ENCODE peak calls at places on chromosomes 1 and 21, in eight cellular contexts. One of them, this sample, is unnamed.

GRCh38 chr1:8903908-8904650 is 25.6 kb upstream of the ENO1 start:
- DNase-seq in PC-3: peak
- DNase-seq in CD4-positive, CD25-positive, alpha-beta regulatory T cell: no peak
- DNase-seq in upper lobe of right lung: no peak
- DNase-seq in A549: peak
- DNase-seq in fibroblast of lung: peak
- DNase-seq in mammary epithelial cell: peak
- DNase-seq in sigmoid colon: peak
- DNase-seq in this sample: peak

GRCh38 chr1:34460193-34460592 is 283.5 kb downstream of the C1orf94 start:
- DNase-seq in PC-3: peak
- DNase-seq in CD4-positive, CD25-positive, alpha-beta regulatory T cell: peak
- DNase-seq in upper lobe of right lung: no peak
- DNase-seq in A549: peak
- DNase-seq in fibroblast of lung: no peak
- DNase-seq in mammary epithelial cell: no peak
- DNase-seq in sigmoid colon: no peak
- DNase-seq in this sample: peak

GRCh38 chr1:108561731-108562326 is 1.9 kb downstream of the EEIG2 start:
- DNase-seq in PC-3: peak
- DNase-seq in CD4-positive, CD25-positive, alpha-beta regulatory T cell: peak
- DNase-seq in upper lobe of right lung: peak
- DNase-seq in A549: peak
- DNase-seq in fibroblast of lung: no peak
- DNase-seq in mammary epithelial cell: peak
- DNase-seq in sigmoid colon: peak
- DNase-seq in this sample: peak

GRCh38 chr21:45320261-45320990 is 32.7 kb upstream of the POFUT2 start:
- DNase-seq in PC-3: no peak
- DNase-seq in CD4-positive, CD25-positive, alpha-beta regulatory T cell: no peak
- DNase-seq in upper lobe of right lung: peak
- DNase-seq in A549: no peak
- DNase-seq in fibroblast of lung: no peak
- DNase-seq in mammary epithelial cell: no peak
- DNase-seq in sigmoid colon: peak
- DNase-seq in this sample: no peak

GRCh38 chr1:21217812-21218596 is 41.3 kb upstream of the EIF4G3 start:
- DNase-seq in PC-3: peak
- DNase-seq in CD4-positive, CD25-positive, alpha-beta regulatory T cell: no peak
- DNase-seq in upper lobe of right lung: no peak
- DNase-seq in A549: peak
- DNase-seq in fibroblast of lung: no peak
- DNase-seq in mammary epithelial cell: no peak
- DNase-seq in sigmoid colon: no peak
- DNase-seq in this sample: no peak

GRCh38 chr1:157472302-157472701 is 80.0 kb downstream of the FCRL5 start:
- DNase-seq in PC-3: no peak
- DNase-seq in CD4-positive, CD25-positive, alpha-beta regulatory T cell: no peak
- DNase-seq in upper lobe of right lung: no peak
- DNase-seq in A549: no peak
- DNase-seq in fibroblast of lung: no peak
- DNase-seq in mammary epithelial cell: no peak
- DNase-seq in sigmoid colon: no peak
- DNase-seq in this sample: no peak

GRCh38 chr1:3943123-3943431 is 43.0 kb upstream of the C1orf174 start:
- DNase-seq in PC-3: no peak
- DNase-seq in CD4-positive, CD25-positive, alpha-beta regulatory T cell: no peak
- DNase-seq in upper lobe of right lung: no peak
- DNase-seq in A549: no peak
- DNase-seq in fibroblast of lung: no peak
- DNase-seq in mammary epithelial cell: no peak
- DNase-seq in sigmoid colon: no peak
- DNase-seq in this sample: no peak

GRCh38 chr1:155227261-155228095 is 19.0 kb downstream of the MTX1 start:
- DNase-seq in PC-3: peak
- DNase-seq in CD4-positive, CD25-positive, alpha-beta regulatory T cell: peak
- DNase-seq in upper lobe of right lung: peak
- DNase-seq in A549: peak
- DNase-seq in fibroblast of lung: peak
- DNase-seq in mammary epithelial cell: peak
- DNase-seq in sigmoid colon: peak
- DNase-seq in this sample: peak

GRCh38 chr1:22712502-22713271 is 2.0 kb downstream of the EPHB2 start:
- DNase-seq in PC-3: peak
- DNase-seq in CD4-positive, CD25-positive, alpha-beta regulatory T cell: no peak
- DNase-seq in upper lobe of right lung: no peak
- DNase-seq in A549: no peak
- DNase-seq in fibroblast of lung: peak
- DNase-seq in mammary epithelial cell: no peak
- DNase-seq in sigmoid colon: no peak
- DNase-seq in this sample: peak

GRCh38 chr1:204250428-204251030 is 36.7 kb upstream of the GOLT1A start:
- DNase-seq in PC-3: no peak
- DNase-seq in CD4-positive, CD25-positive, alpha-beta regulatory T cell: no peak
- DNase-seq in upper lobe of right lung: no peak
- DNase-seq in A549: no peak
- DNase-seq in fibroblast of lung: no peak
- DNase-seq in mammary epithelial cell: no peak
- DNase-seq in sigmoid colon: no peak
- DNase-seq in this sample: no peak

GRCh38 chr1:118928739-118929554 is 59.2 kb downstream of the TBX15 start:
- DNase-seq in PC-3: peak
- DNase-seq in CD4-positive, CD25-positive, alpha-beta regulatory T cell: no peak
- DNase-seq in upper lobe of right lung: no peak
- DNase-seq in A549: no peak
- DNase-seq in fibroblast of lung: peak
- DNase-seq in mammary epithelial cell: peak
- DNase-seq in sigmoid colon: no peak
- DNase-seq in this sample: peak

GRCh38 chr1:24535021-24535424 is 20.9 kb upstream of the NCMAP start:
- DNase-seq in PC-3: no peak
- DNase-seq in CD4-positive, CD25-positive, alpha-beta regulatory T cell: peak
- DNase-seq in upper lobe of right lung: no peak
- DNase-seq in A549: no peak
- DNase-seq in fibroblast of lung: no peak
- DNase-seq in mammary epithelial cell: no peak
- DNase-seq in sigmoid colon: no peak
- DNase-seq in this sample: no peak

GRCh38 chr1:212667223-212668139 is 32.2 kb downstream of the BATF3 start:
- DNase-seq in PC-3: peak
- DNase-seq in CD4-positive, CD25-positive, alpha-beta regulatory T cell: no peak
- DNase-seq in upper lobe of right lung: no peak
- DNase-seq in A549: peak
- DNase-seq in fibroblast of lung: peak
- DNase-seq in mammary epithelial cell: peak
- DNase-seq in sigmoid colon: no peak
- DNase-seq in this sample: peak
- H3K27ac ChIP-seq in PC-3: peak
- H3K27ac ChIP-seq in CD4-positive, CD25-positive, alpha-beta regulatory T cell: no peak
- H3K27ac ChIP-seq in upper lobe of right lung: peak
- H3K27ac ChIP-seq in A549: peak
- H3K27ac ChIP-seq in fibroblast of lung: peak
- H3K27ac ChIP-seq in mammary epithelial cell: peak
- H3K27ac ChIP-seq in sigmoid colon: peak
- H3K27ac ChIP-seq in this sample: peak

DNA sequence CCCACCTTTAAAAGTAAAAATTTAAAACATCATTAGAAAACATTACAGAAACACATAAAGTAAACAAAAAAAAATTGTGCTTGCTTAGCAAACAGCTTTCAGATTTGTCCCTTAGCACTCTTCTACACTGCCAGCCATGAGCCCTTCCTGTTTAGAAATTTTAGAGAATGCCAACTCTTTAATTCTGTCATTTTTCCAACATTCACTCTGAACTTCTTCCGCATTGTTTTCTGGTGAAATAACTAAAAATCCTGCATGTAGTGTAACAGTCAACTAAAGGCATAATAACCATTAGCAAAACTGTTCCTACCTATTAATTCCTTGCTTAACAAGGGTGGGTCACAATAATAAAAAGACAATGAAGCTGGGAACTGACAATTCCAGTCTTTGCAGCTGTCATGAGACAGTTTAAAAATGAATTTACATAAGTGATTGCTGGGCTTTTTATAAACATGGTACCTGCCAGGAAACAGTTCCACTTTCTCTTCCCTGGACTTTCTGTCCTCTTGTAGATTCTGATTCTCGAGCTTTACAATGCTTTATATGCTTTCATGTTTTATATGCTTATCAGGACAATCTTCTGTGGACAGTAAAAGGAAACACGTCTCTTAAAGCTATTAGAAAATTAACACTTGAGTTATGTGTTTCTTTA is 19.0 kb downstream of the GNG12 start:
- DNase-seq in PC-3: no peak
- DNase-seq in CD4-positive, CD25-positive, alpha-beta regulatory T cell: no peak
- DNase-seq in upper lobe of right lung: no peak
- DNase-seq in A549: no peak
- DNase-seq in fibroblast of lung: no peak
- DNase-seq in mammary epithelial cell: no peak
- DNase-seq in sigmoid colon: no peak
- DNase-seq in this sample: no peak
- H3K27ac ChIP-seq in PC-3: no peak
- H3K27ac ChIP-seq in CD4-positive, CD25-positive, alpha-beta regulatory T cell: no peak
- H3K27ac ChIP-seq in upper lobe of right lung: peak
- H3K27ac ChIP-seq in A549: no peak
- H3K27ac ChIP-seq in fibroblast of lung: peak
- H3K27ac ChIP-seq in mammary epithelial cell: peak
- H3K27ac ChIP-seq in sigmoid colon: no peak
- H3K27ac ChIP-seq in this sample: no peak

GRCh38 chr1:169797281-169797680 is 2.6 kb upstream of the METTL18 start:
- DNase-seq in PC-3: no peak
- DNase-seq in CD4-positive, CD25-positive, alpha-beta regulatory T cell: no peak
- DNase-seq in upper lobe of right lung: no peak
- DNase-seq in A549: no peak
- DNase-seq in fibroblast of lung: no peak
- DNase-seq in mammary epithelial cell: no peak
- DNase-seq in sigmoid colon: no peak
- DNase-seq in this sample: no peak

GRCh38 chr1:169796411-169796810 is 1.7 kb upstream of the METTL18 start:
- DNase-seq in PC-3: no peak
- DNase-seq in CD4-positive, CD25-positive, alpha-beta regulatory T cell: no peak
- DNase-seq in upper lobe of right lung: no peak
- DNase-seq in A549: no peak
- DNase-seq in fibroblast of lung: no peak
- DNase-seq in mammary epithelial cell: no peak
- DNase-seq in sigmoid colon: no peak
- DNase-seq in this sample: no peak

GRCh38 chr1:169795687-169796086 is 980 bp upstream of the METTL18 start:
- DNase-seq in PC-3: no peak
- DNase-seq in CD4-positive, CD25-positive, alpha-beta regulatory T cell: no peak
- DNase-seq in upper lobe of right lung: no peak
- DNase-seq in A549: no peak
- DNase-seq in fibroblast of lung: peak
- DNase-seq in mammary epithelial cell: peak
- DNase-seq in sigmoid colon: no peak
- DNase-seq in this sample: peak

GRCh38 chr1:169793730-169794129 is 977 bp downstream of the METTL18 start:
- DNase-seq in PC-3: no peak
- DNase-seq in CD4-positive, CD25-positive, alpha-beta regulatory T cell: no peak
- DNase-seq in upper lobe of right lung: no peak
- DNase-seq in A549: no peak
- DNase-seq in fibroblast of lung: no peak
- DNase-seq in mammary epithelial cell: no peak
- DNase-seq in sigmoid colon: no peak
- DNase-seq in this sample: no peak

GRCh38 chr1:169794530-169795416 is at the start of gene METTL18:
- DNase-seq in PC-3: peak
- DNase-seq in CD4-positive, CD25-positive, alpha-beta regulatory T cell: peak
- DNase-seq in upper lobe of right lung: peak
- DNase-seq in A549: peak
- DNase-seq in fibroblast of lung: peak
- DNase-seq in mammary epithelial cell: peak
- DNase-seq in sigmoid colon: peak
- DNase-seq in this sample: peak
- H3K27ac ChIP-seq in PC-3: peak
- H3K27ac ChIP-seq in CD4-positive, CD25-positive, alpha-beta regulatory T cell: peak
- H3K27ac ChIP-seq in upper lobe of right lung: peak
- H3K27ac ChIP-seq in A549: peak
- H3K27ac ChIP-seq in fibroblast of lung: peak
- H3K27ac ChIP-seq in mammary epithelial cell: peak
- H3K27ac ChIP-seq in sigmoid colon: peak
- H3K27ac ChIP-seq in this sample: peak

DNA sequence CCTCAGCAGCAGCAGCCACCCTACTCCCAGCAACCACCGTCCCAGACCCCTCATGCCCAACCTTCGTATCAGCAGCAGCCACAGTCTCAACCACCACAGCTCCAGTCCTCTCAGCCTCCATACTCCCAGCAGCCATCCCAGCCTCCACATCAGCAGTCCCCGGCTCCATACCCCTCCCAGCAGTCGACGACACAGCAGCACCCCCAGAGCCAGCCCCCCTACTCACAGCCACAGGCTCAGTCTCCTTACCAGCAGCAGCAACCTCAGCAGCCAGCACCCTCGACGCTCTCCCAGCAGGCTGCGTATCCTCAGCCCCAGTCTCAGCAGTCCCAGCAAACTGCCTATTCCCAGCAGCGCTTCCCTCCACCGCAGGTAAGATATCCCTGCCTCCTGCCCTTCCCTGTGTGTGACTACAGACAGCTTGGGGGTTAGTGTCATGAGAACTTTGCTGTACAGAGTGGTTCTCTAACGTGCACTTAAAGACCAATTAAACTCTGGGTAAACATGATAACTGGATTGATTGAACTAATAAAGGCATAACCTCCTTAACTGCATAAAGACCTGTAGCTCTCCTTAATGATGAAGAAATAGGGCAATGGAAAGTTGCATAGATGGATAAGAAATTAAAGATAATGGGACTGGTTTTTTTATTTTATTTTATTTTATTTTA is 35.6 kb downstream of the ARID1A start:
- DNase-seq in PC-3: no peak
- DNase-seq in CD4-positive, CD25-positive, alpha-beta regulatory T cell: no peak
- DNase-seq in upper lobe of right lung: no peak
- DNase-seq in A549: no peak
- DNase-seq in fibroblast of lung: no peak
- DNase-seq in mammary epithelial cell: no peak
- DNase-seq in sigmoid colon: no peak
- DNase-seq in this sample: no peak
- H3K27ac ChIP-seq in PC-3: no peak
- H3K27ac ChIP-seq in CD4-positive, CD25-positive, alpha-beta regulatory T cell: no peak
- H3K27ac ChIP-seq in upper lobe of right lung: no peak
- H3K27ac ChIP-seq in A549: no peak
- H3K27ac ChIP-seq in fibroblast of lung: peak
- H3K27ac ChIP-seq in mammary epithelial cell: no peak
- H3K27ac ChIP-seq in sigmoid colon: no peak
- H3K27ac ChIP-seq in this sample: no peak

GRCh38 chr1:208222376-208223110 is 21.6 kb downstream of the PLXNA2 start:
- DNase-seq in PC-3: no peak
- DNase-seq in CD4-positive, CD25-positive, alpha-beta regulatory T cell: no peak
- DNase-seq in upper lobe of right lung: no peak
- DNase-seq in A549: no peak
- DNase-seq in fibroblast of lung: peak
- DNase-seq in mammary epithelial cell: no peak
- DNase-seq in sigmoid colon: no peak
- DNase-seq in this sample: no peak
- H3K27ac ChIP-seq in PC-3: no peak
- H3K27ac ChIP-seq in CD4-positive, CD25-positive, alpha-beta regulatory T cell: no peak
- H3K27ac ChIP-seq in upper lobe of right lung: peak
- H3K27ac ChIP-seq in A549: no peak
- H3K27ac ChIP-seq in fibroblast of lung: no peak
- H3K27ac ChIP-seq in mammary epithelial cell: no peak
- H3K27ac ChIP-seq in sigmoid colon: no peak
- H3K27ac ChIP-seq in this sample: peak

GRCh38 chr1:65442442-65442841 is 22.0 kb downstream of the LEPR start:
- DNase-seq in PC-3: no peak
- DNase-seq in CD4-positive, CD25-positive, alpha-beta regulatory T cell: no peak
- DNase-seq in upper lobe of right lung: no peak
- DNase-seq in A549: no peak
- DNase-seq in fibroblast of lung: no peak
- DNase-seq in mammary epithelial cell: no peak
- DNase-seq in sigmoid colon: no peak
- DNase-seq in this sample: no peak
- H3K27ac ChIP-seq in PC-3: no peak
- H3K27ac ChIP-seq in CD4-positive, CD25-positive, alpha-beta regulatory T cell: no peak
- H3K27ac ChIP-seq in upper lobe of right lung: no peak
- H3K27ac ChIP-seq in A549: no peak
- H3K27ac ChIP-seq in fibroblast of lung: no peak
- H3K27ac ChIP-seq in mammary epithelial cell: no peak
- H3K27ac ChIP-seq in sigmoid colon: no peak
- H3K27ac ChIP-seq in this sample: no peak